ENCODE peak calls at places on chromosomes 7 and 10, in ten cellular contexts. One of them, this sample, is unnamed.

GRCh38 chr7:106101726-106102125 is 10.4 kb downstream of the SYPL1 start:
- DNase-seq in esophagus muscularis mucosa: no peak
- DNase-seq in K562: no peak
- DNase-seq in activated CD8-positive, alpha-beta memory T cell treated with anti-CD3 and anti-CD28 coated beads for 48 hours: no peak
- DNase-seq in stimulated activated CD4-positive, alpha-beta T cell treated with anti-CD3 and anti-CD28 coated beads, Interleukin-2, amount 100 ng/mL, for 48 hours: no peak
- DNase-seq in upper lobe of right lung: no peak
- DNase-seq in right atrium auricular region: no peak
- DNase-seq in PC-9: no peak
- DNase-seq in cardiac septum: no peak
- DNase-seq in GF-D8: no peak
- DNase-seq in this sample: no peak

GRCh38 chr10:35642023-35642792 is at the start of gene FZD8:
- DNase-seq in esophagus muscularis mucosa: peak
- DNase-seq in K562: peak
- DNase-seq in activated CD8-positive, alpha-beta memory T cell treated with anti-CD3 and anti-CD28 coated beads for 48 hours: peak
- DNase-seq in stimulated activated CD4-positive, alpha-beta T cell treated with anti-CD3 and anti-CD28 coated beads, Interleukin-2, amount 100 ng/mL, for 48 hours: peak
- DNase-seq in upper lobe of right lung: peak
- DNase-seq in right atrium auricular region: peak
- DNase-seq in PC-9: peak
- DNase-seq in cardiac septum: peak
- DNase-seq in GF-D8: no peak
- DNase-seq in this sample: peak

GRCh38 chr7:40815512-40815911 is 680.7 kb downstream of the SUGCT start:
- DNase-seq in esophagus muscularis mucosa: no peak
- DNase-seq in K562: no peak
- DNase-seq in activated CD8-positive, alpha-beta memory T cell treated with anti-CD3 and anti-CD28 coated beads for 48 hours: no peak
- DNase-seq in stimulated activated CD4-positive, alpha-beta T cell treated with anti-CD3 and anti-CD28 coated beads, Interleukin-2, amount 100 ng/mL, for 48 hours: no peak
- DNase-seq in upper lobe of right lung: no peak
- DNase-seq in right atrium auricular region: no peak
- DNase-seq in PC-9: no peak
- DNase-seq in cardiac septum: no peak
- DNase-seq in GF-D8: no peak
- DNase-seq in this sample: no peak

GRCh38 chr7:70303309-70303708 is 705.0 kb downstream of the AUTS2 start:
- DNase-seq in esophagus muscularis mucosa: no peak
- DNase-seq in K562: no peak
- DNase-seq in activated CD8-positive, alpha-beta memory T cell treated with anti-CD3 and anti-CD28 coated beads for 48 hours: no peak
- DNase-seq in stimulated activated CD4-positive, alpha-beta T cell treated with anti-CD3 and anti-CD28 coated beads, Interleukin-2, amount 100 ng/mL, for 48 hours: no peak
- DNase-seq in upper lobe of right lung: no peak
- DNase-seq in right atrium auricular region: no peak
- DNase-seq in PC-9: no peak
- DNase-seq in cardiac septum: no peak
- DNase-seq in GF-D8: no peak
- DNase-seq in this sample: no peak

GRCh38 chr7:106075937-106076336 is 36.2 kb downstream of the SYPL1 start:
- DNase-seq in esophagus muscularis mucosa: no peak
- DNase-seq in K562: no peak
- DNase-seq in activated CD8-positive, alpha-beta memory T cell treated with anti-CD3 and anti-CD28 coated beads for 48 hours: no peak
- DNase-seq in stimulated activated CD4-positive, alpha-beta T cell treated with anti-CD3 and anti-CD28 coated beads, Interleukin-2, amount 100 ng/mL, for 48 hours: no peak
- DNase-seq in upper lobe of right lung: no peak
- DNase-seq in right atrium auricular region: no peak
- DNase-seq in PC-9: no peak
- DNase-seq in cardiac septum: no peak
- DNase-seq in GF-D8: no peak
- DNase-seq in this sample: no peak

GRCh38 chr7:26101471-26102151 is 50.4 kb upstream of the NFE2L3 start:
- DNase-seq in esophagus muscularis mucosa: no peak
- DNase-seq in K562: no peak
- DNase-seq in activated CD8-positive, alpha-beta memory T cell treated with anti-CD3 and anti-CD28 coated beads for 48 hours: no peak
- DNase-seq in stimulated activated CD4-positive, alpha-beta T cell treated with anti-CD3 and anti-CD28 coated beads, Interleukin-2, amount 100 ng/mL, for 48 hours: no peak
- DNase-seq in upper lobe of right lung: no peak
- DNase-seq in right atrium auricular region: no peak
- DNase-seq in PC-9: no peak
- DNase-seq in cardiac septum: no peak
- DNase-seq in GF-D8: peak
- DNase-seq in this sample: no peak

GRCh38 chr10:50550291-50550839 is 73.4 kb downstream of the SGMS1 start:
- DNase-seq in esophagus muscularis mucosa: no peak
- DNase-seq in K562: peak
- DNase-seq in activated CD8-positive, alpha-beta memory T cell treated with anti-CD3 and anti-CD28 coated beads for 48 hours: no peak
- DNase-seq in stimulated activated CD4-positive, alpha-beta T cell treated with anti-CD3 and anti-CD28 coated beads, Interleukin-2, amount 100 ng/mL, for 48 hours: no peak
- DNase-seq in upper lobe of right lung: no peak
- DNase-seq in right atrium auricular region: no peak
- DNase-seq in PC-9: no peak
- DNase-seq in cardiac septum: no peak
- DNase-seq in GF-D8: no peak
- DNase-seq in this sample: no peak

GRCh38 chr7:24701232-24701898 is 55.9 kb downstream of the GSDME start:
- DNase-seq in esophagus muscularis mucosa: no peak
- DNase-seq in K562: no peak
- DNase-seq in activated CD8-positive, alpha-beta memory T cell treated with anti-CD3 and anti-CD28 coated beads for 48 hours: no peak
- DNase-seq in stimulated activated CD4-positive, alpha-beta T cell treated with anti-CD3 and anti-CD28 coated beads, Interleukin-2, amount 100 ng/mL, for 48 hours: no peak
- DNase-seq in upper lobe of right lung: no peak
- DNase-seq in right atrium auricular region: no peak
- DNase-seq in PC-9: peak
- DNase-seq in cardiac septum: no peak
- DNase-seq in GF-D8: no peak
- DNase-seq in this sample: no peak

GRCh38 chr10:6953131-6953834 is 373.2 kb upstream of the PRKCQ start:
- DNase-seq in esophagus muscularis mucosa: peak
- DNase-seq in K562: no peak
- DNase-seq in activated CD8-positive, alpha-beta memory T cell treated with anti-CD3 and anti-CD28 coated beads for 48 hours: no peak
- DNase-seq in stimulated activated CD4-positive, alpha-beta T cell treated with anti-CD3 and anti-CD28 coated beads, Interleukin-2, amount 100 ng/mL, for 48 hours: no peak
- DNase-seq in upper lobe of right lung: no peak
- DNase-seq in right atrium auricular region: no peak
- DNase-seq in PC-9: no peak
- DNase-seq in cardiac septum: no peak
- DNase-seq in GF-D8: no peak
- DNase-seq in this sample: peak

GRCh38 chr7:37247881-37248280 is 200.8 kb downstream of the ELMO1 start:
- DNase-seq in esophagus muscularis mucosa: no peak
- DNase-seq in K562: no peak
- DNase-seq in activated CD8-positive, alpha-beta memory T cell treated with anti-CD3 and anti-CD28 coated beads for 48 hours: no peak
- DNase-seq in stimulated activated CD4-positive, alpha-beta T cell treated with anti-CD3 and anti-CD28 coated beads, Interleukin-2, amount 100 ng/mL, for 48 hours: no peak
- DNase-seq in upper lobe of right lung: no peak
- DNase-seq in right atrium auricular region: no peak
- DNase-seq in PC-9: no peak
- DNase-seq in cardiac septum: no peak
- DNase-seq in GF-D8: no peak
- DNase-seq in this sample: no peak

GRCh38 chr10:125112697-125113494 is 47.5 kb downstream of the CTBP2 start:
- DNase-seq in esophagus muscularis mucosa: no peak
- DNase-seq in K562: no peak
- DNase-seq in activated CD8-positive, alpha-beta memory T cell treated with anti-CD3 and anti-CD28 coated beads for 48 hours: no peak
- DNase-seq in stimulated activated CD4-positive, alpha-beta T cell treated with anti-CD3 and anti-CD28 coated beads, Interleukin-2, amount 100 ng/mL, for 48 hours: no peak
- DNase-seq in upper lobe of right lung: peak
- DNase-seq in right atrium auricular region: no peak
- DNase-seq in PC-9: no peak
- DNase-seq in cardiac septum: no peak
- DNase-seq in GF-D8: no peak
- DNase-seq in this sample: no peak

GRCh38 chr7:127885843-127886242 is 145.4 kb downstream of the LRRC4 start:
- DNase-seq in esophagus muscularis mucosa: no peak
- DNase-seq in K562: peak
- DNase-seq in activated CD8-positive, alpha-beta memory T cell treated with anti-CD3 and anti-CD28 coated beads for 48 hours: no peak
- DNase-seq in stimulated activated CD4-positive, alpha-beta T cell treated with anti-CD3 and anti-CD28 coated beads, Interleukin-2, amount 100 ng/mL, for 48 hours: no peak
- DNase-seq in upper lobe of right lung: no peak
- DNase-seq in right atrium auricular region: peak
- DNase-seq in PC-9: no peak
- DNase-seq in cardiac septum: no peak
- DNase-seq in GF-D8: no peak
- DNase-seq in this sample: no peak